ENCODE peak calls at places on chromosomes 5 and 9, in four cellular contexts. T is skeletal muscle cell, B is Kasumi-1, A is EH. L is an unnamed sample.

GRCh38 chr9:76269789-76270188 is 124.4 kb downstream of the RFK start:
- DNase-seq in A (peak), T (no peak), B (no peak), L (no peak)

GRCh38 chr9:129864991-129865647 is 29.9 kb downstream of the USP20 start:
- DNase-seq in A (no peak), T (no peak), B (no peak), L (no peak)

GRCh38 chr5:133238426-133239205 is 186.8 kb downstream of the HSPA4 start:
- DNase-seq in T (no peak), B (no peak), A (no peak), L (no peak)

GRCh38 chr5:170337055-170337454 is 39.5 kb upstream of the LCP2 start:
- DNase-seq in T (no peak), B (peak), A (no peak), L (peak)

GRCh38 chr9:16387382-16387781 is 483.1 kb downstream of the BNC2 start:
- DNase-seq in A (peak), B (no peak), T (no peak), L (no peak)

GRCh38 chr5:127008300-127008975 is 21.9 kb downstream of the MARCHF3 start:
- DNase-seq in B (no peak), A (no peak), T (no peak), L (no peak)

GRCh38 chr5:40634593-40634992 is 45.1 kb upstream of the PTGER4 start:
- DNase-seq in B (no peak), T (no peak), A (no peak), L (no peak)

GRCh38 chr5:58595952-58596351 is 13.1 kb downstream of the RAB3C start:
- DNase-seq in A (no peak), B (no peak), T (no peak), L (no peak)

GRCh38 chr5:95866431-95867063 is 44.0 kb upstream of the GLRX start:
- DNase-seq in A (peak), T (no peak), B (no peak), L (no peak)

GRCh38 chr9:114276908-114277821 is 45.7 kb upstream of the ORM1 start:
- DNase-seq in T (peak), A (peak), B (no peak), L (peak)

GRCh38 chr5:111755942-111756353 is 1.0 kb downstream of the NREP start:
- DNase-seq in B (peak), T (no peak), A (peak), L (no peak)

GRCh38 chr9:73265876-73266275 is 114.2 kb downstream of the ANXA1 start:
- DNase-seq in B (no peak), T (no peak), A (no peak), L (no peak)

GRCh38 chr9:137240321-137240840 is 706 bp upstream of the TUBB4B start:
- DNase-seq in T (no peak), B (peak), A (peak), L (peak)

GRCh38 chr5:74035521-74035937 is 409.5 kb downstream of the ARHGEF28 start:
- DNase-seq in A (peak), B (peak), T (peak), L (no peak)

GRCh38 chr9:69115621-69116020 is 58.5 kb upstream of the TJP2 start:
- DNase-seq in B (no peak), T (peak), A (peak), L (no peak)

GRCh38 chr5:55584398-55585265 is 49.9 kb upstream of the PLPP1 start:
- DNase-seq in T (no peak), A (no peak), B (no peak), L (no peak)

GRCh38 chr5:141960018-141960417 is 2.0 kb upstream of the PCDH12 start:
- DNase-seq in T (no peak), A (peak), B (peak), L (no peak)

GRCh38 chr5:75672616-75673015 is 44.6 kb downstream of the POC5 start:
- DNase-seq in T (no peak), A (no peak), B (no peak), L (no peak)

GRCh38 chr5:81609810-81610375 is 141.0 kb downstream of the SSBP2 start:
- DNase-seq in T (no peak), B (no peak), A (no peak), L (no peak)

GRCh38 chr5:481347-481746 is 38.4 kb downstream of the EXOC3 start:
- DNase-seq in B (no peak), T (no peak), A (no peak), L (no peak)

GRCh38 chr5:225334-225733 is 7.2 kb downstream of the SDHA start:
- DNase-seq in A (no peak), B (no peak), T (no peak), L (no peak)

GRCh38 chr5:55535199-55535905 is 588 bp upstream of the PLPP1 start:
- DNase-seq in B (no peak), A (no peak), T (no peak), L (no peak)

GRCh38 chr5:179227578-179228311 is 117.5 kb downstream of the ADAMTS2 start:
- DNase-seq in B (no peak), T (no peak), A (no peak), L (peak)

L was measured in coronary artery.